ENCODE peak calls at places on chromosomes 13 and 19, in nine cellular contexts. V is stimulated activated CD8-positive, alpha-beta memory T cell treated with anti-CD3 and anti-CD28 coated beads, Interleukin-4, amount 100 ng/mL, for 1 hour; W is colonic mucosa; F is sciatic nerve; M is stimulated activated naive B cell treated with anti-CD40 and anti-IgM and Interleukin-4, amounts not matched to agents 10 μg/mL and 1 μg/mL and 100 μg/mL, for 72 hours; Y is CD8-positive, alpha-beta memory T cell; D is Ammon's horn; R is germinal center; K is activated T-helper 2 cell treated with anti-CD3 and anti-CD28 coated beads, Interferon-gamma antibody, Interleukin-2, Interleukin-4, amounts not matched to agents 10 μg/mL and 5 μg/mL and 100 μg/mL, durations not matched to agents 14 hours and 24 hours and 36 hours. A is an unnamed sample.
A peak's percentile ranks its signal among the peaks of the same experiment; 100 is the strongest.

GRCh38 chr19:31334101-31334848 is 15.0 kb downstream of the TSHZ3 start:
- DNase-seq in V (no peak), W (no peak), F (no peak), M (no peak), Y (no peak), D (no peak), R (no peak), K (no peak), A (no peak)

GRCh38 chr13:34951528-34951927 is 9.5 kb downstream of the NBEA start:
- DNase-seq in V (no peak), W (no peak), F (no peak), M (no peak), Y (no peak), D (no peak), R (no peak), K (no peak), A (no peak)

GRCh38 chr13:94416454-94417080 is 62.9 kb downstream of the DCT start:
- DNase-seq in V (no peak), W (no peak), F (no peak), M (no peak), Y (no peak), D (no peak), R (no peak), K (no peak), A (no peak)

GRCh38 chr13:53151692-53152421 is 123.2 kb downstream of the OLFM4 start:
- DNase-seq in V (no peak), W (peak; percentile 60), F (no peak), M (peak; percentile 18), Y (no peak), D (peak; percentile 80), R (peak; percentile 5), K (no peak), A (no peak)

GRCh38 chr19:913080-913748 is at the start of gene R3HDM4:
- DNase-seq in V (peak; percentile 68), W (peak; percentile 86), F (peak; percentile 89), M (peak; percentile 75), Y (peak; percentile 90), D (peak; percentile 71), R (peak; percentile 90), K (peak; percentile 80), A (no peak)

GRCh38 chr19:8389891-8390616 is at the start of gene RAB11B:
- DNase-seq in V (peak; percentile 95), W (peak; percentile 100), F (peak; percentile 99), M (peak; percentile 100), Y (peak; percentile 99), D (peak; percentile 100), R (peak; percentile 97), K (peak; percentile 99), A (peak; percentile 99)

GRCh38 chr13:80783926-80784325 is 443.0 kb upstream of the SPRY2 start:
- DNase-seq in V (no peak), W (no peak), F (no peak), M (no peak), Y (no peak), D (peak; percentile 6), R (no peak), K (no peak), A (peak; percentile 49)

GRCh38 chr19:48683349-48683748 is 10.5 kb upstream of the NTN5 start:
- DNase-seq in V (peak; percentile 8), W (no peak), F (peak; percentile 80), M (no peak), Y (no peak), D (peak; percentile 82), R (no peak), K (no peak), A (no peak)

GRCh38 chr13:41465215-41465907 is 8.0 kb downstream of the RGCC start:
- DNase-seq in V (peak; percentile 77), W (peak; percentile 33), F (no peak), M (peak; percentile 83), Y (peak; percentile 95), D (peak; percentile 46), R (peak; percentile 62), K (peak; percentile 88), A (peak; percentile 31)

GRCh38 chr19:43524922-43525835 is 1.8 kb downstream of the ETHE1 start:
- DNase-seq in V (no peak), W (peak; percentile 92), F (peak; percentile 69), M (peak; percentile 35), Y (no peak), D (peak; percentile 54), R (no peak), K (no peak), A (no peak)

GRCh38 chr19:42279148-42279901 is 10.3 kb downstream of the CIC start:
- DNase-seq in V (no peak), W (no peak), F (peak; percentile 61), M (no peak), Y (no peak), D (no peak), R (no peak), K (no peak), A (no peak)

GRCh38 chr19:48681127-48681470 is 8.3 kb upstream of the NTN5 start:
- DNase-seq in V (no peak), W (no peak), F (no peak), M (no peak), Y (no peak), D (peak; percentile 76), R (no peak), K (no peak), A (peak; percentile 16)

GRCh38 chr19:55454787-55455243 is 6.6 kb downstream of the ISOC2 start:
- DNase-seq in V (peak; percentile 15), W (no peak), F (no peak), M (no peak), Y (peak; percentile 62), D (peak; percentile 79), R (peak; percentile 62), K (peak; percentile 38), A (no peak)

A was measured in epithelial cell of proximal tubule.